ENCODE peak calls at places on chromosomes 1 and 21, in eight cellular contexts. M is A549, T is suprapubic skin, Z is ovary, H is transverse colon, F is sigmoid colon, D is tibial nerve, W is HepG2. A is an unnamed sample.
A peak's percentile ranks its signal among the peaks of the same experiment; 100 is the strongest.

GRCh38 chr1:166902279-166902678 is 26.2 kb upstream of the TADA1 start:
- DNase-seq in F (no peak), W (no peak), Z (no peak), T (no peak), M (peak; percentile 9), H (no peak), D (no peak), A (no peak)

GRCh38 chr1:112614460-112615065 is 4.4 kb downstream of the ST7L start:
- DNase-seq in H (no peak), W (no peak), M (peak; percentile 48), F (no peak), Z (no peak), T (no peak), D (no peak), A (no peak)

GRCh38 chr1:198175418-198176170 is 18.8 kb downstream of the NEK7 start:
- DNase-seq in Z (no peak), W (no peak), F (no peak), H (no peak), D (no peak), M (no peak), T (no peak), A (no peak)

GRCh38 chr1:87084247-87084836 is 169.9 kb downstream of the HS2ST1 start:
- DNase-seq in Z (no peak), F (no peak), D (no peak), H (no peak), W (peak; percentile 4), T (no peak), M (peak; percentile 20), A (no peak)

GRCh38 chr1:12594966-12595838 is 22.8 kb downstream of the DHRS3 start:
- DNase-seq in F (peak; percentile 86), T (no peak), Z (peak; percentile 79), D (no peak), M (peak; percentile 80), W (no peak), H (peak; percentile 50), A (peak; percentile 63)

GRCh38 chr1:160076295-160076694 is 5.0 kb upstream of the KCNJ9 start:
- DNase-seq in D (no peak), T (no peak), Z (no peak), F (no peak), M (no peak), W (no peak), H (no peak), A (no peak)

GRCh38 chr1:150484431-150484830 is 2.8 kb upstream of the TARS2 start:
- DNase-seq in F (peak; percentile 14), D (no peak), W (no peak), Z (no peak), M (no peak), H (no peak), T (no peak), A (no peak)

GRCh38 chr1:167127661-167128060 is 33.8 kb downstream of the STYXL2 start:
- DNase-seq in F (no peak), Z (no peak), D (no peak), H (no peak), M (no peak), W (no peak), T (no peak), A (no peak)

GRCh38 chr1:29977550-29977949 is 741.2 kb downstream of the PTPRU start:
- DNase-seq in Z (no peak), D (no peak), H (no peak), M (no peak), T (no peak), F (no peak), W (no peak), A (no peak)

GRCh38 chr1:237527761-237528160 is 363.0 kb downstream of the ZP4 start:
- DNase-seq in H (no peak), T (no peak), Z (no peak), F (no peak), W (no peak), D (no peak), M (no peak), A (no peak)

GRCh38 chr21:38938343-38938742 is 132.6 kb downstream of the ETS2 start:
- DNase-seq in M (no peak), Z (no peak), W (no peak), T (no peak), D (no peak), F (no peak), H (no peak), A (no peak)

GRCh38 chr1:52944566-52944965 is 17.5 kb downstream of the SCP2 start:
- DNase-seq in W (no peak), T (no peak), F (no peak), Z (no peak), D (no peak), H (no peak), M (no peak), A (no peak)

GRCh38 chr1:53891678-53892077 is 2.1 kb upstream of the YIPF1 start:
- DNase-seq in T (no peak), W (no peak), M (no peak), H (no peak), F (no peak), Z (no peak), D (no peak), A (no peak)

GRCh38 chr1:167641786-167642500 is 11.9 kb downstream of the RCSD1 start:
- DNase-seq in T (no peak), W (no peak), F (no peak), M (no peak), D (no peak), Z (no peak), H (no peak), A (no peak)

GRCh38 chr1:207935166-207935583 is 24.2 kb upstream of the CD34 start:
- DNase-seq in T (no peak), H (no peak), D (no peak), Z (no peak), F (no peak), W (no peak), M (no peak), A (no peak)

DNA sequence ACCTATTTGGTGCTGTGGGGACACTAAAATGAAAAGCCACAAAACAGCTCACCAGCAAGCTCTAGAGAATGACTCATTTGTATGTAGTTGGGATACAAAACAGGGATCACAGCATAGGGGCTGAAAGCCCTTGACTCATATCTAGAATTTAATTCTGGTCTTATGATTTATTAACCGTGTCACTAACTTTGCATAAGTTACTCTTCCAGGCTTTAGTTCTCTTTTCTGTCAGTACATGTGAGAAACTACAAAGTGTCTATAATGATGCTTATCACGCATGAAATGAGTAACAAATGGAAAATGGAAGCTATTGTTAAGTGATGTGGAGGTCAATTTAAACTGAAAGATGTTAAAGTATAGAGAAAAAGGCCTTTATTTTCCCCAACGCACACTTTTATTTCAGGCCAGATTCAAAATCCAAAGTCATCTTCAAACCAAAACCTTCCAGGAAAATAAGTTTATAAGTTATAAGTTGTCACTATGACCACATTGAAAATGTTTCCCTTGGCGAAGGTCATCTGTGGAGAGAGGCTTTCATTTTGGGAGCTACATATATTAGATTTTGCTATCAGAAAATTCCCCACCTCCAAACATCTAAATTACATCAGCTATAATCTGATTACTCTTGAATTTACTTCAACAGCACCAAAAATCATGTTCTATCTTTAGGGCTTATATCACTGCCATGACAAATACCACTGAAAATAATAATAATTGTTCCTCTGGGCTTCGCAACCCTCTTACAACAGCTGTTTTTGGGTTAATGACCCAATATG is 430.5 kb downstream of the MRPL39 start:
- DNase-seq in H (no peak), W (no peak), Z (no peak), T (no peak), D (no peak), F (no peak), M (no peak), A (no peak)
- TF ChIP-seq EP300 in H (no peak), W (no peak), Z (no peak), T (no peak), D (no peak), F (no peak), M (no peak), A (no peak)

DNA sequence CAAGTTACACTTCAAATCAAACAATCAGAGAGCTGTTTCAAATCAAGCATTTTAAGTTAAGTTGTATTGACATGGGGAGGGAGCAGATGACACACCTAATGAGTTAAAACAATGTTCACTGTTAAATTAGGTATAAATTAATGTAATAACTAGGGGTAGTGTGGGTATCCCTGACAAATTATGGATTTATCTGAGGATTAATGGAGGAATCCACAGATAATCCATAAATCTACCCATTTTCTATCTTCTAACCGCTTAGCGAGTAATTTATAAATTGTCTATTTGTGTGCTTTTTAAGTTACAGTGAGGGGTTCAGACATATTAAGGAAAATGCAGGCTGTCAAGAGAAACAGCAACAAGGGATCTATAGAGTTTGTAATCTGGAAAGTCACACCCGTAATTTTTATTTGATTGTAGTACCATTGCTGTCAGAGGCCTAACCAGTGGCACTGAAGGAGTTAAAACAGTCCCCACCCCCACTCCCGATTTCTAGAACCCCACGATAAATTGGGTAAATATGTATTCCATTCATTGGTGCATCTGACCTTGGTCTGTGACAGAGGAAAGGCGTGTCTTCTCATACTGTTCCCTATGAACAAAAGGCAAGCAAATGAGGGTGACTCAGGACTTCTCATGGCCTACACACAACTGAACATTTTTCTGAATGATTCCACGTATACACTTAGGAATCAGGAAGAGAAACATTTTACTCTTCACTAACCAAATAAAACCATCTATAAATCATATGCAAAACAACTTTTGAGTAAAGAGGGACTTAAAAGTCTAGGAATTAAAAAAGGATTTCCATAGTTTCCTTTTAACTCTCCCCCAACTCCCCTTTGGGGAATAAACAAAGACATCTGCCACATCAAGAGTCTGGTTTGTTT is 7.4 kb downstream of the IRF2BP2 start:
- DNase-seq in M (peak; percentile 95), D (peak; percentile 54), F (peak; percentile 70), H (peak; percentile 59), W (peak; percentile 95), T (no peak), Z (no peak), A (peak; percentile 43)
- TF ChIP-seq EP300 in M (no peak), D (peak; percentile 94), F (peak; percentile 73), H (peak; percentile 76), W (peak; percentile 73), T (no peak), Z (no peak), A (no peak)

GRCh38 chr1:203153051-203153988 is 22.3 kb downstream of the MYBPH start:
- DNase-seq in T (no peak), W (no peak), D (no peak), H (no peak), M (no peak), F (no peak), Z (no peak), A (no peak)

GRCh38 chr1:203153989-203154821 is 21.4 kb downstream of the MYBPH start:
- DNase-seq in Z (no peak), D (no peak), M (no peak), H (no peak), W (no peak), F (no peak), T (no peak), A (no peak)

GRCh38 chr1:203151362-203152157 is 24.0 kb downstream of the ADORA1 start:
- DNase-seq in W (no peak), Z (no peak), M (no peak), D (no peak), H (no peak), F (no peak), T (no peak), A (no peak)

GRCh38 chr1:203150511-203151297 is 23.2 kb downstream of the ADORA1 start:
- DNase-seq in D (no peak), T (no peak), Z (no peak), M (no peak), W (no peak), H (no peak), F (no peak), A (no peak)

GRCh38 chr1:203152158-203153034 is 23.2 kb downstream of the MYBPH start:
- DNase-seq in T (no peak), H (no peak), F (no peak), M (no peak), D (no peak), Z (no peak), W (no peak), A (no peak)
- TF ChIP-seq EP300 in T (no peak), H (no peak), F (no peak), M (no peak), D (no peak), Z (no peak), W (no peak), A (no peak)

GRCh38 chr1:40107290-40107959 is 10.4 kb upstream of the PPT1 start:
- DNase-seq in M (no peak), W (no peak), F (no peak), H (no peak), D (no peak), T (no peak), Z (no peak), A (no peak)
- TF ChIP-seq EP300 in M (no peak), W (no peak), F (no peak), H (no peak), D (no peak), T (no peak), Z (no peak), A (no peak)